ENCODE peak calls at places on chromosome 17, in four cellular contexts. One of them, this sample, is unnamed. For H3K4me1, the result is how much of the 10 kb centered on the place peaks cover.

GRCh38 chr17:1003972-1004768 is 7.2 kb downstream of the TIMM22 start:
- DNase-seq in A549: no peak
- DNase-seq in prostate gland: no peak
- DNase-seq in adrenal gland: peak
- DNase-seq in this sample: no peak

GRCh38 chr17:68812876-68813584 is 142.2 kb downstream of the ABCA8 start:
- DNase-seq in prostate gland: no peak
- DNase-seq in A549: no peak
- DNase-seq in adrenal gland: no peak
- DNase-seq in this sample: no peak

GRCh38 chr17:65522751-65523404 is 38.6 kb downstream of the AXIN2 start:
- DNase-seq in prostate gland: no peak
- DNase-seq in adrenal gland: no peak
- DNase-seq in A549: no peak
- DNase-seq in this sample: no peak

GRCh38 chr17:31660684-31661083 is 198.4 kb downstream of the COPRS start:
- DNase-seq in adrenal gland: no peak
- DNase-seq in prostate gland: no peak
- DNase-seq in A549: no peak
- DNase-seq in this sample: no peak

GRCh38 chr17:57890857-57891232 is 41.0 kb upstream of the MRPS23 start:
- DNase-seq in adrenal gland: peak
- DNase-seq in A549: no peak
- DNase-seq in prostate gland: no peak
- DNase-seq in this sample: peak

GRCh38 chr17:43399839-43400328 is 1.1 kb downstream of the ARL4D start:
- DNase-seq in prostate gland: no peak
- DNase-seq in adrenal gland: no peak
- DNase-seq in A549: no peak
- DNase-seq in this sample: no peak

GRCh38 chr17:10197721-10198508 is 491 bp downstream of the GAS7 start:
- DNase-seq in A549: no peak
- DNase-seq in adrenal gland: no peak
- DNase-seq in prostate gland: no peak
- DNase-seq in this sample: no peak

GRCh38 chr17:81398855-81399451 is 3.7 kb downstream of the BAHCC1 start:
- DNase-seq in A549: no peak
- DNase-seq in prostate gland: no peak
- DNase-seq in adrenal gland: no peak
- DNase-seq in this sample: no peak

GRCh38 chr17:13476722-13477121 is 125.0 kb downstream of the HS3ST3A1 start:
- DNase-seq in A549: no peak
- DNase-seq in adrenal gland: no peak
- DNase-seq in prostate gland: no peak
- DNase-seq in this sample: no peak

GRCh38 chr17:20986767-20987510 is 55.9 kb downstream of the USP22 start:
- DNase-seq in adrenal gland: no peak
- DNase-seq in A549: no peak
- DNase-seq in prostate gland: no peak
- DNase-seq in this sample: no peak

GRCh38 chr17:29648005-29648404 is 25.3 kb upstream of the CORO6 start:
- DNase-seq in prostate gland: no peak
- DNase-seq in A549: no peak
- DNase-seq in adrenal gland: no peak
- DNase-seq in this sample: no peak

GRCh38 chr17:29216181-29216580 is 30.5 kb upstream of the CRYBA1 start:
- DNase-seq in A549: no peak
- DNase-seq in prostate gland: no peak
- DNase-seq in adrenal gland: no peak
- DNase-seq in this sample: no peak

GRCh38 chr17:4505187-4505586 is 6.5 kb downstream of the SPNS2 start:
- DNase-seq in adrenal gland: peak
- DNase-seq in prostate gland: no peak
- DNase-seq in A549: no peak
- DNase-seq in this sample: no peak

GRCh38 chr17:68587026-68587425 is 14.1 kb downstream of the FAM20A start:
- DNase-seq in adrenal gland: no peak
- DNase-seq in prostate gland: no peak
- DNase-seq in A549: no peak
- DNase-seq in this sample: no peak

GRCh38 chr17:76659928-76660614 is 16.5 kb upstream of the ST6GALNAC1 start:
- DNase-seq in adrenal gland: no peak
- DNase-seq in prostate gland: no peak
- DNase-seq in A549: no peak
- DNase-seq in this sample: peak

GRCh38 chr17:59310263-59310920 is 21.1 kb upstream of the YPEL2 start:
- DNase-seq in prostate gland: no peak
- DNase-seq in A549: no peak
- DNase-seq in adrenal gland: no peak
- DNase-seq in this sample: no peak

GRCh38 chr17:8430966-8431365 is 4.7 kb upstream of the NDEL1 start:
- DNase-seq in A549: no peak
- DNase-seq in prostate gland: no peak
- DNase-seq in adrenal gland: peak
- DNase-seq in this sample: peak

GRCh38 chr17:36945959-36946725 is 2.6 kb upstream of the AATF start:
- DNase-seq in adrenal gland: no peak
- DNase-seq in A549: no peak
- DNase-seq in prostate gland: no peak
- DNase-seq in this sample: no peak

GRCh38 chr17:45851464-45851863 is 6.8 kb downstream of the SPPL2C start:
- DNase-seq in prostate gland: no peak
- DNase-seq in adrenal gland: no peak
- DNase-seq in A549: no peak
- DNase-seq in this sample: no peak

GRCh38 chr17:78258323-78259229 is 27.1 kb downstream of the TMEM235 start:
- DNase-seq in adrenal gland: peak
- DNase-seq in prostate gland: no peak
- DNase-seq in A549: no peak
- DNase-seq in this sample: peak

GRCh38 chr17:58337600-58338453 is 9.2 kb upstream of the TSPOAP1 start:
- DNase-seq in A549: no peak
- DNase-seq in adrenal gland: peak
- DNase-seq in prostate gland: peak
- DNase-seq in this sample: peak

GRCh38 chr17:49191407-49191916 is 18.9 kb downstream of the GNGT2 start:
- DNase-seq in prostate gland: no peak
- DNase-seq in A549: no peak
- DNase-seq in adrenal gland: no peak
- DNase-seq in this sample: no peak

GRCh38 chr17:49195746-49196145 is 14.6 kb downstream of the GNGT2 start:
- DNase-seq in adrenal gland: no peak
- DNase-seq in A549: no peak
- DNase-seq in prostate gland: no peak
- DNase-seq in this sample: no peak

GRCh38 chr17:49191917-49192741 is 18.2 kb downstream of the GNGT2 start:
- DNase-seq in adrenal gland: peak
- DNase-seq in prostate gland: peak
- DNase-seq in A549: peak
- DNase-seq in this sample: peak

GRCh38 chr17:49194297-49194607 is 16.1 kb downstream of the GNGT2 start:
- DNase-seq in adrenal gland: no peak
- DNase-seq in A549: no peak
- DNase-seq in prostate gland: no peak
- DNase-seq in this sample: no peak

DNA sequence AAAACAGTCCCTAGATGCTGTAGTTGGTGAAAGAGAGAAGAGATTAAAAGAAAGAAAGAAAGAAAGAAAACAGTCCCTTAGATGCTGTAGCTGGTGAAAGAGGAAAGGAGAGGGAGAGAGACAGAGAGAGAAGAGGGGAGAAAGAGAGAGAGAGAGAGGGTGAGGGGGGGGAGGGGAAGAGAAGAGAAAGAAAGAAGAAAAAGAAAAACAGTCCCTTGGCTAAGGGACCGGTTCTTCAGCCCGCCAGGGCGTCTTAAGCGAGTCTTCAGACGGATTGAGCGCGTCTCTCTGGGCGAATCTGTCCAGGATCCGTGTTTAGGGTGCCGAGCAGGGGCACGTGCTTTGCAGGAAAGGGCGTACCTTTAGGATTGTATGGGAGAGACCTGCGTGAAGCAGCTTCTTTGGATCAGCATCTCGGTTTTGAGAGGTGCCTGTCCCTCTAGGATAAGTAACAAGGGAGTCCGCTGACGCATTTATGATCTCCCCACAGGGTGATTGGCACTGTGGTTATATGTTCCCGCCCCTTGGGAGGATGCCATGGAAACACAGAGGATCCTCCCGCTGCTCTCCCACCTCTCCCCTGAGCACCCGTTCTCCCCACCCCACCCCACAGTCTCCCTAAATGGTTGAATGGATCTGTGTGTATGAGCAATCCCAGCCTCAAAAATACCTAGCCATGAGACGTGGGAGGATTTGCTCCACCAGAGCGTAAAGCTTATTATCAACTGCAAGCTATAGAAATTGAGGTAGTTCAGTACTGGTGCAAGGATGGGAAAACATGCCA is 16.7 kb downstream of the GNGT2 start:
- DNase-seq in adrenal gland: peak
- DNase-seq in A549: peak
- DNase-seq in prostate gland: peak
- DNase-seq in this sample: no peak
- TF ChIP-seq POLR2A in adrenal gland: peak
- TF ChIP-seq POLR2A in A549: peak
- TF ChIP-seq POLR2A in prostate gland: peak
- TF ChIP-seq POLR2A in this sample: no peak

DNA sequence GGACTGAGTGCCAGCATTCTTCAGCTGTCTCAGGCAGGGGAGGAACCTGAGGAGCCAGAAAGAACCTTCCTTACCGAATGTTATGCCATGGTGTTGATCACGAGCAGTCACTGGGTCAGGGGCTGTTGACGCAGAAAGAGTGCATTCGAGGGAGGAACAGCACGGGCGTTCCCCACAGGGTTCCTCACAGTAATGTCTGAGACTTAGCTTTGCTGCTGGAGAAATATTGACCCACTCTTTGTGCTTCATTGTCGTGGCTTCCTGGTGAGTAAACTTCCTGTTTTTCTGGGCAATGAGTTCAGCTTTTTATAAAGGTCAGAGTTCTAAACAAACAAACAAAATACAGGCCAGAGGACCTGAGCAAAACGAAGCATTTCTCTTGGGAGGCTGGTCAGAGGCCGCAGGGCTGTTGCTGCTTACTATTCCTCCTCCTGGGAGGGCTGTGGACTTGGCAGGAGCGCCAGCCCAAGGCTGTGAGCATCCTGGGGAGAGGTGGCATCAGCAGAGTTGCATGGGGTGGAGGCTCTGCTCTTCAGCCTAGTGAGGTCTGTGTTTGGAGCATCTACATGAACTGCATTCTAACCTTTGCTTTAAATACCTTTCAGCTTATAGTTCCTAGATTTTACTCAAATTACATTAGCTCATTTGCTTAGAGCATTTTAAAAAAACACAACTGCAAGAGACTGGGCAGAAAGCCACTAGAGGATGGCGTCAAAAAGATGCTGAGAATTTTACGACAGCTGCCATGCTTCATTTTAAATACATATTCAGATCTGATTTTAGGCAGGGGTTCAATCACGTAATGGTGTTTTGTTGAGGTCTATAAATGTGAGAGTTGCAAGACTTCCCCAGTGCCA is 143.0 kb upstream of the CACNG5 start:
- DNase-seq in A549: no peak
- DNase-seq in adrenal gland: peak
- DNase-seq in prostate gland: no peak
- DNase-seq in this sample: no peak
- H3K27ac ChIP-seq in A549: peak
- H3K27ac ChIP-seq in adrenal gland: no peak
- H3K27ac ChIP-seq in prostate gland: peak
- H3K27ac ChIP-seq in this sample: no peak

DNA sequence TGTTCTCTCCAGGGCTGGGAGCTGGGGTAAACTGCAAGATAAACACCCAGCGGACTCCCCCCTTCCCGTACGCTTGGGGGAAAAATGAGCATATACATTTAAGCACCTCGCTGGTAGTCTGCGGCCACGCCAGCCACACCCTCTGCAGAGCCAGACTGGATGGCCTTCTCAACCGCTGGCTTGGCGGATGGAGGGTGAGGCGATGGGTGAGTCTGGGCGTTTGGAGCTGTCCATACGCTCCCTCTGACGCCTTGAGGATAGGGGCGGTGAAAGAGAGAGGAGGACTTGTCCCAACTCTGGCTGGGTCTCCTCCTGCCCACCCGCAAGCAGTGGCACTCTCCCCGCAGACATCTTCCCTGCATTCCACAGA is 1.0 kb downstream of the ITGA3 start:
- DNase-seq in prostate gland: no peak
- DNase-seq in A549: no peak
- DNase-seq in adrenal gland: peak
- DNase-seq in this sample: peak
- H3K4me1 ChIP-seq in prostate gland: under half
- H3K4me1 ChIP-seq in A549: half or more
- H3K4me1 ChIP-seq in adrenal gland: half or more
- H3K4me1 ChIP-seq in this sample: half or more

GRCh38 chr17:75267403-75268232 is 3.4 kb downstream of the MIF4GD start:
- DNase-seq in prostate gland: no peak
- DNase-seq in adrenal gland: no peak
- DNase-seq in A549: no peak
- DNase-seq in this sample: no peak

GRCh38 chr17:75267146-75267402 is 4.0 kb downstream of the MIF4GD start:
- DNase-seq in A549: no peak
- DNase-seq in adrenal gland: no peak
- DNase-seq in prostate gland: no peak
- DNase-seq in this sample: no peak

GRCh38 chr17:75265614-75266314 is 4.1 kb downstream of the MRPS7 start:
- DNase-seq in A549: no peak
- DNase-seq in adrenal gland: no peak
- DNase-seq in prostate gland: no peak
- DNase-seq in this sample: no peak

GRCh38 chr17:75268931-75269330 is 2.1 kb downstream of the MIF4GD start:
- DNase-seq in adrenal gland: no peak
- DNase-seq in prostate gland: no peak
- DNase-seq in A549: no peak
- DNase-seq in this sample: no peak

GRCh38 chr17:75266315-75267145 is 4.5 kb downstream of the MIF4GD start:
- DNase-seq in prostate gland: no peak
- DNase-seq in adrenal gland: no peak
- DNase-seq in A549: no peak
- DNase-seq in this sample: no peak
- TF ChIP-seq POLR2A in prostate gland: no peak
- TF ChIP-seq POLR2A in adrenal gland: no peak
- TF ChIP-seq POLR2A in A549: no peak
- TF ChIP-seq POLR2A in this sample: no peak

GRCh38 chr17:79996291-79996690 is 39.4 kb downstream of the TBC1D16 start:
- DNase-seq in A549: no peak
- DNase-seq in adrenal gland: no peak
- DNase-seq in prostate gland: no peak
- DNase-seq in this sample: no peak

GRCh38 chr17:79994602-79995001 is 41.1 kb downstream of the TBC1D16 start:
- DNase-seq in adrenal gland: no peak
- DNase-seq in prostate gland: no peak
- DNase-seq in A549: no peak
- DNase-seq in this sample: peak

GRCh38 chr17:79997004-79997673 is 38.5 kb downstream of the TBC1D16 start:
- DNase-seq in prostate gland: no peak
- DNase-seq in A549: no peak
- DNase-seq in adrenal gland: no peak
- DNase-seq in this sample: no peak

GRCh38 chr17:79993390-79994221 is 42.1 kb downstream of the TBC1D16 start:
- DNase-seq in adrenal gland: peak
- DNase-seq in A549: peak
- DNase-seq in prostate gland: peak
- DNase-seq in this sample: peak

GRCh38 chr17:79995691-79996090 is 40.0 kb downstream of the TBC1D16 start:
- DNase-seq in A549: no peak
- DNase-seq in adrenal gland: no peak
- DNase-seq in prostate gland: no peak
- DNase-seq in this sample: no peak
- H3K27ac ChIP-seq in A549: peak
- H3K27ac ChIP-seq in adrenal gland: no peak
- H3K27ac ChIP-seq in prostate gland: no peak
- H3K27ac ChIP-seq in this sample: no peak